ENCODE peak calls at places on chromosomes 12 and 14, in four cellular contexts. One of them, this sample, is unnamed.

GRCh38 chr12:109447482-109447881 is 29.6 kb downstream of the KCTD10 start:
- DNase-seq in HepG2: no peak
- DNase-seq in WTC11: no peak
- DNase-seq in K562: no peak
- DNase-seq in this sample: no peak

GRCh38 chr12:70853326-70853725 is 67.2 kb downstream of the PTPRR start:
- DNase-seq in HepG2: peak
- DNase-seq in WTC11: no peak
- DNase-seq in K562: no peak
- DNase-seq in this sample: no peak

GRCh38 chr12:85803231-85803630 is 33.0 kb downstream of the RASSF9 start:
- DNase-seq in HepG2: no peak
- DNase-seq in WTC11: no peak
- DNase-seq in K562: no peak
- DNase-seq in this sample: no peak

GRCh38 chr12:119266963-119267362 is 67.6 kb upstream of the CCDC60 start:
- DNase-seq in HepG2: no peak
- DNase-seq in WTC11: no peak
- DNase-seq in K562: no peak
- DNase-seq in this sample: no peak

GRCh38 chr12:47222592-47222959 is 142.8 kb upstream of the AMIGO2 start:
- DNase-seq in HepG2: no peak
- DNase-seq in WTC11: peak
- DNase-seq in K562: no peak
- DNase-seq in this sample: no peak

GRCh38 chr12:111270773-111271172 is 98.1 kb downstream of the PHETA1 start:
- DNase-seq in HepG2: peak
- DNase-seq in WTC11: no peak
- DNase-seq in K562: no peak
- DNase-seq in this sample: no peak

GRCh38 chr12:121808623-121809022 is 4.8 kb downstream of the SETD1B start:
- DNase-seq in HepG2: no peak
- DNase-seq in WTC11: no peak
- DNase-seq in K562: no peak
- DNase-seq in this sample: no peak

GRCh38 chr12:19811922-19812321 is 372.6 kb downstream of the AEBP2 start:
- DNase-seq in HepG2: no peak
- DNase-seq in WTC11: no peak
- DNase-seq in K562: no peak
- DNase-seq in this sample: no peak

GRCh38 chr14:51539571-51540037 is 112.1 kb upstream of the FRMD6 start:
- DNase-seq in HepG2: no peak
- DNase-seq in WTC11: no peak
- DNase-seq in K562: no peak
- DNase-seq in this sample: no peak

GRCh38 chr14:96602186-96602585 is 100.0 kb downstream of the PAPOLA start:
- DNase-seq in HepG2: no peak
- DNase-seq in WTC11: no peak
- DNase-seq in K562: no peak
- DNase-seq in this sample: no peak

GRCh38 chr12:82757059-82757458 is 70.4 kb downstream of the TMTC2 start:
- DNase-seq in HepG2: no peak
- DNase-seq in WTC11: no peak
- DNase-seq in K562: no peak
- DNase-seq in this sample: no peak

GRCh38 chr14:71621276-71621675 is 311.0 kb upstream of the RGS6 start:
- DNase-seq in HepG2: no peak
- DNase-seq in WTC11: no peak
- DNase-seq in K562: no peak
- DNase-seq in this sample: no peak

GRCh38 chr12:112126916-112127315 is 1.6 kb downstream of the TRAFD1 start:
- DNase-seq in HepG2: no peak
- DNase-seq in WTC11: no peak
- DNase-seq in K562: no peak
- DNase-seq in this sample: no peak

GRCh38 chr14:73788871-73789590 is 62.6 kb upstream of the PTGR2 start:
- DNase-seq in HepG2: no peak
- DNase-seq in WTC11: no peak
- DNase-seq in K562: no peak
- DNase-seq in this sample: no peak

GRCh38 chr14:60356921-60357550 is 108.0 kb downstream of the PPM1A start:
- DNase-seq in HepG2: no peak
- DNase-seq in WTC11: peak
- DNase-seq in K562: no peak
- DNase-seq in this sample: no peak

GRCh38 chr12:98955284-98955683 is 310.2 kb downstream of the APAF1 start:
- DNase-seq in HepG2: peak
- DNase-seq in WTC11: peak
- DNase-seq in K562: peak
- DNase-seq in this sample: no peak

GRCh38 chr12:101230547-101230946 is 20.5 kb upstream of the SLC5A8 start:
- DNase-seq in HepG2: no peak
- DNase-seq in WTC11: no peak
- DNase-seq in K562: no peak
- DNase-seq in this sample: no peak

GRCh38 chr12:110245278-110245868 is 35.7 kb upstream of the ATP2A2 start:
- DNase-seq in HepG2: peak
- DNase-seq in WTC11: peak
- DNase-seq in K562: no peak
- DNase-seq in this sample: no peak

GRCh38 chr12:78421011-78421410 is 443.6 kb upstream of the SYT1 start:
- DNase-seq in HepG2: no peak
- DNase-seq in WTC11: no peak
- DNase-seq in K562: no peak
- DNase-seq in this sample: no peak

GRCh38 chr12:105477873-105478272 is 147.4 kb downstream of the C12orf75 start:
- DNase-seq in HepG2: no peak
- DNase-seq in WTC11: no peak
- DNase-seq in K562: no peak
- DNase-seq in this sample: no peak

GRCh38 chr12:116529048-116529447 is 30.1 kb upstream of the MAP1LC3B2 start:
- DNase-seq in HepG2: peak
- DNase-seq in WTC11: no peak
- DNase-seq in K562: no peak
- DNase-seq in this sample: no peak

GRCh38 chr14:26841920-26842741 is 244.3 kb upstream of the NOVA1 start:
- DNase-seq in HepG2: peak
- DNase-seq in WTC11: no peak
- DNase-seq in K562: no peak
- DNase-seq in this sample: no peak

GRCh38 chr12:104473374-104473983 is 16.7 kb downstream of the CHST11 start:
- DNase-seq in HepG2: no peak
- DNase-seq in WTC11: no peak
- DNase-seq in K562: no peak
- DNase-seq in this sample: no peak

GRCh38 chr14:104161601-104162367 is 23.4 kb downstream of the KIF26A start:
- DNase-seq in HepG2: no peak
- DNase-seq in WTC11: no peak
- DNase-seq in K562: no peak
- DNase-seq in this sample: no peak

GRCh38 chr12:115752151-115752550 is 525.3 kb downstream of the MED13L start:
- DNase-seq in HepG2: no peak
- DNase-seq in WTC11: no peak
- DNase-seq in K562: no peak
- DNase-seq in this sample: no peak

GRCh38 chr12:18861287-18861858 is 123.5 kb downstream of the CAPZA3 start:
- DNase-seq in HepG2: peak
- DNase-seq in WTC11: no peak
- DNase-seq in K562: peak
- DNase-seq in this sample: no peak

GRCh38 chr12:116055895-116056607 is 221.4 kb downstream of the MED13L start:
- DNase-seq in HepG2: no peak
- DNase-seq in WTC11: no peak
- DNase-seq in K562: no peak
- DNase-seq in this sample: no peak

GRCh38 chr12:49041036-49041880 is 19.3 kb downstream of the KMT2D start:
- DNase-seq in HepG2: no peak
- DNase-seq in WTC11: no peak
- DNase-seq in K562: no peak
- DNase-seq in this sample: no peak

GRCh38 chr12:56082967-56083366 is 3.0 kb downstream of the ERBB3 start:
- DNase-seq in HepG2: peak
- DNase-seq in WTC11: no peak
- DNase-seq in K562: peak
- DNase-seq in this sample: no peak

GRCh38 chr14:34355584-34356266 is 106.3 kb downstream of the SPTSSA start:
- DNase-seq in HepG2: peak
- DNase-seq in WTC11: no peak
- DNase-seq in K562: no peak
- DNase-seq in this sample: no peak

GRCh38 chr12:5524769-5525436 is 93.0 kb downstream of the NTF3 start:
- DNase-seq in HepG2: no peak
- DNase-seq in WTC11: no peak
- DNase-seq in K562: no peak
- DNase-seq in this sample: no peak

GRCh38 chr12:5525783-5526367 is 94.0 kb downstream of the NTF3 start:
- DNase-seq in HepG2: no peak
- DNase-seq in WTC11: no peak
- DNase-seq in K562: no peak
- DNase-seq in this sample: no peak

GRCh38 chr12:5523396-5524115 is 91.6 kb downstream of the NTF3 start:
- DNase-seq in HepG2: no peak
- DNase-seq in WTC11: no peak
- DNase-seq in K562: no peak
- DNase-seq in this sample: no peak

GRCh38 chr12:5522358-5523335 is 90.7 kb downstream of the NTF3 start:
- DNase-seq in HepG2: no peak
- DNase-seq in WTC11: no peak
- DNase-seq in K562: no peak
- DNase-seq in this sample: no peak

GRCh38 chr12:5524116-5524768 is 92.3 kb downstream of the NTF3 start:
- DNase-seq in HepG2: no peak
- DNase-seq in WTC11: no peak
- DNase-seq in K562: no peak
- DNase-seq in this sample: no peak
- TF ChIP-seq CBFB in HepG2: no peak
- TF ChIP-seq CBFB in WTC11: no peak
- TF ChIP-seq CBFB in K562: no peak
- TF ChIP-seq CBFB in this sample: no peak

GRCh38 chr14:72738181-72738611 is 155.7 kb downstream of the DPF3 start:
- DNase-seq in HepG2: no peak
- DNase-seq in WTC11: no peak
- DNase-seq in K562: no peak
- DNase-seq in this sample: no peak

GRCh38 chr14:72736348-72736747 is 157.6 kb downstream of the DPF3 start:
- DNase-seq in HepG2: peak
- DNase-seq in WTC11: no peak
- DNase-seq in K562: peak
- DNase-seq in this sample: no peak

GRCh38 chr14:72737560-72737943 is 156.3 kb downstream of the DPF3 start:
- DNase-seq in HepG2: no peak
- DNase-seq in WTC11: no peak
- DNase-seq in K562: no peak
- DNase-seq in this sample: no peak

GRCh38 chr14:72739446-72740405 is 154.2 kb downstream of the DPF3 start:
- DNase-seq in HepG2: no peak
- DNase-seq in WTC11: no peak
- DNase-seq in K562: no peak
- DNase-seq in this sample: no peak

DNA sequence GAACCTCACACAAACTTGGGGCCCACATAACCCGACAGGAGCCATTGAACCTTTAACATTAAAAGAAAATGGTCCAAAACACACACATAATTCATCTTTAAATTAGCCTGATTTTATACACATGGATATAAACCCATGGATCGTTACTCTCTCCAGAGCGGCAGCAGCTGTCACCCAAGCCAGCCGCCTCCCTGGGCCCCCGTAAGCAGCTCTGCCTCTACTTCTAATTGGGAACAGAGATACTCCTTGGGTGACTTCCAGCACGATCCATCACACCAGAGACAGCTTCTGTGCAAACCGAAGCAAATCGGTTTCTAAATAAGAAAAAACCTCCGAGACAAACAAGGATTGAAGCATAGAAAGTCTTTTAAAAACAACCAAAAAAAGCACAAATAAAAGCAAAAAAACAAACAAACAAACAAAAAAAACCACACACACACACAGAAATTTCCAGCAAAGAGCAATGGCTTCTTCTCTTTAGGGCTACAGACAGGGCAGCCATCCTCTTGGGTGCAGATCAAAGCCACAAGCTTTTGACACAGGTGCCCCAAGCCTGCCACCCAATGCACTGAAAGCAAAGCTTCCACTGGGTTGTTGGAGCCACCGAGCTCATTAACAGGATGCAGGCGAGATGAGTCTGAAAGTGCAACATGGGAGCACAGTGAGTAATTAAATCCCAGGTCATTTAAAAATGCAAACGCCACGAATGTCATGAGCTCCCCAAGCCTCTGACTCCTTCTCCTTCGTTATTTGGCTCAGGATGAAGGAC is 156.9 kb downstream of the DPF3 start:
- DNase-seq in HepG2: no peak
- DNase-seq in WTC11: no peak
- DNase-seq in K562: no peak
- DNase-seq in this sample: no peak
- TF ChIP-seq CBFB in HepG2: no peak
- TF ChIP-seq CBFB in WTC11: no peak
- TF ChIP-seq CBFB in K562: no peak
- TF ChIP-seq CBFB in this sample: no peak

GRCh38 chr12:45338272-45338671 is 122.4 kb downstream of the ANO6 start:
- DNase-seq in HepG2: no peak
- DNase-seq in WTC11: no peak
- DNase-seq in K562: no peak
- DNase-seq in this sample: no peak

GRCh38 chr12:45339035-45339434 is 123.1 kb downstream of the ANO6 start:
- DNase-seq in HepG2: no peak
- DNase-seq in WTC11: no peak
- DNase-seq in K562: no peak
- DNase-seq in this sample: no peak

GRCh38 chr12:45337835-45338234 is 121.9 kb downstream of the ANO6 start:
- DNase-seq in HepG2: no peak
- DNase-seq in WTC11: no peak
- DNase-seq in K562: no peak
- DNase-seq in this sample: no peak

GRCh38 chr12:45336331-45336730 is 120.4 kb downstream of the ANO6 start:
- DNase-seq in HepG2: no peak
- DNase-seq in WTC11: no peak
- DNase-seq in K562: no peak
- DNase-seq in this sample: no peak

GRCh38 chr12:45336762-45337596 is 121.1 kb downstream of the ANO6 start:
- DNase-seq in HepG2: no peak
- DNase-seq in WTC11: no peak
- DNase-seq in K562: peak
- DNase-seq in this sample: no peak
- TF ChIP-seq CBFB in HepG2: no peak
- TF ChIP-seq CBFB in WTC11: no peak
- TF ChIP-seq CBFB in K562: no peak
- TF ChIP-seq CBFB in this sample: no peak

GRCh38 chr12:128783129-128783574 is 40.6 kb downstream of the SLC15A4 start:
- DNase-seq in HepG2: no peak
- DNase-seq in WTC11: no peak
- DNase-seq in K562: no peak
- DNase-seq in this sample: no peak
- TF ChIP-seq CBFB in HepG2: no peak
- TF ChIP-seq CBFB in WTC11: no peak
- TF ChIP-seq CBFB in K562: no peak
- TF ChIP-seq CBFB in this sample: no peak

This sample was measured in GM12878.